ENCODE peak calls at places on chromosome 6, in nine cellular contexts. X is activated gamma-delta T cell; J is activated T-cell treated with anti-CD3 and anti-CD28 coated beads, Interleukin-2, amount 50 U/mL, for 4 hours; V is germinal center; K is nephron progenitor cell; S is neural progenitor cell; C is NCI-H345; E is HT1080; Y is astrocyte of the cerebellum. B is an unnamed sample.

GRCh38 chr6:165726915-165727314 is 63.9 kb upstream of the PDE10A start:
- DNase-seq in X (no peak), J (no peak), V (no peak), K (peak; percentile 45), S (peak; percentile 16), C (no peak), E (no peak), Y (no peak), B (no peak)

GRCh38 chr6:2741756-2742155 is 9.0 kb downstream of the MYLK4 start:
- DNase-seq in X (no peak), J (no peak), V (no peak), K (no peak), S (no peak), C (no peak), E (no peak), Y (no peak), B (no peak)

GRCh38 chr6:47034919-47035318 is 7.2 kb downstream of the ADGRF1 start:
- DNase-seq in X (no peak), J (no peak), V (no peak), K (no peak), S (peak; percentile 8), C (peak; percentile 47), E (peak; percentile 99), Y (peak; percentile 100), B (no peak)

GRCh38 chr6:125995972-125996580 is 9.7 kb downstream of the TRMT11 start:
- DNase-seq in X (no peak), J (peak; percentile 64), V (peak; percentile 82), K (peak; percentile 75), S (peak; percentile 77), C (peak; percentile 75), E (peak; percentile 59), Y (peak; percentile 39), B (peak; percentile 52)

GRCh38 chr6:83258517-83258916 is 65.4 kb downstream of the RWDD2A start:
- DNase-seq in X (no peak), J (no peak), V (no peak), K (no peak), S (no peak), C (no peak), E (no peak), Y (no peak), B (no peak)

GRCh38 chr6:540490-540889 is 116.4 kb downstream of the HUS1B start:
- DNase-seq in X (no peak), J (no peak), V (no peak), K (no peak), S (no peak), C (no peak), E (no peak), Y (no peak), B (no peak)

GRCh38 chr6:816510-817084 is 123.7 kb upstream of the EXOC2 start:
- DNase-seq in X (no peak), J (no peak), V (no peak), K (no peak), S (no peak), C (no peak), E (no peak), Y (no peak), B (peak; percentile 60)

GRCh38 chr6:35687658-35688604 is 784 bp downstream of the FKBP5 start:
- DNase-seq in X (peak; percentile 34), J (peak; percentile 46), V (peak; percentile 62), K (peak; percentile 54), S (peak; percentile 87), C (peak; percentile 45), E (peak; percentile 46), Y (no peak), B (no peak)

GRCh38 chr6:39731565-39731964 is 6.4 kb upstream of the KIF6 start:
- DNase-seq in X (no peak), J (no peak), V (no peak), K (no peak), S (peak; percentile 41), C (no peak), E (no peak), Y (peak; percentile 0), B (no peak)

GRCh38 chr6:105107207-105107606 is 72.6 kb downstream of the POPDC3 start:
- DNase-seq in X (no peak), J (no peak), V (no peak), K (no peak), S (no peak), C (no peak), E (no peak), Y (no peak), B (no peak)

GRCh38 chr6:139996253-139996834 is 621.9 kb upstream of the CITED2 start:
- DNase-seq in X (no peak), J (no peak), V (peak; percentile 3), K (peak; percentile 7), S (peak; percentile 68), C (no peak), E (peak; percentile 31), Y (no peak), B (no peak)